ENCODE peak calls at places on chromosomes 3 and 15, in five cellular contexts. K, T, Q, S and A are unnamed samples.

GRCh38 chr3:120177907-120178306 is 83.7 kb upstream of the GSK3B start:
- DNase-seq in K (peak), T (no peak), Q (peak), S (no peak), A (no peak)

GRCh38 chr3:145864336-145864735 is 296.6 kb downstream of the PLOD2 start:
- DNase-seq in K (no peak), T (no peak), Q (no peak), S (no peak), A (no peak)

GRCh38 chr15:64837502-64837901 is 4.2 kb upstream of the PLEKHO2 start:
- DNase-seq in K (no peak), T (no peak), Q (peak), S (no peak), A (no peak)

GRCh38 chr3:157094301-157094700 is 65.6 kb downstream of the CCNL1 start:
- DNase-seq in K (no peak), T (no peak), Q (no peak), S (no peak), A (no peak)

GRCh38 chr3:63576826-63577225 is 75.6 kb upstream of the SNTN start:
- DNase-seq in K (no peak), T (no peak), Q (no peak), S (no peak), A (no peak)

GRCh38 chr15:84992157-84992940 is 10.7 kb downstream of the PDE8A start:
- DNase-seq in K (peak), T (no peak), Q (no peak), S (no peak), A (no peak)

GRCh38 chr3:160150066-160150465 is 75.2 kb upstream of the C3orf80 start:
- DNase-seq in K (no peak), T (no peak), Q (no peak), S (no peak), A (no peak)

GRCh38 chr3:164683516-164683915 is 394.8 kb downstream of the SI start:
- DNase-seq in K (no peak), T (no peak), Q (no peak), S (no peak), A (no peak)

GRCh38 chr3:71582612-71583568 is 638 bp downstream of the FOXP1 start:
- DNase-seq in K (peak), T (peak), Q (peak), S (peak), A (no peak)

GRCh38 chr15:40266828-40267304 is 16.0 kb downstream of the ANKRD63 start:
- DNase-seq in K (peak), T (no peak), Q (no peak), S (no peak), A (peak)

GRCh38 chr3:28334552-28334951 is 14.0 kb upstream of the ZCWPW2 start:
- DNase-seq in K (no peak), T (no peak), Q (no peak), S (no peak), A (no peak)
- TF ChIP-seq CTCF in K (peak), T (no peak), Q (no peak), S (no peak), A (no peak)

GRCh38 chr3:125519678-125520562 is at the start of gene SNX4:
- DNase-seq in K (peak), T (peak), Q (peak), S (peak), A (peak)
- TF ChIP-seq CTCF in K (no peak), T (no peak), Q (no peak), S (no peak), A (no peak)

DNA sequence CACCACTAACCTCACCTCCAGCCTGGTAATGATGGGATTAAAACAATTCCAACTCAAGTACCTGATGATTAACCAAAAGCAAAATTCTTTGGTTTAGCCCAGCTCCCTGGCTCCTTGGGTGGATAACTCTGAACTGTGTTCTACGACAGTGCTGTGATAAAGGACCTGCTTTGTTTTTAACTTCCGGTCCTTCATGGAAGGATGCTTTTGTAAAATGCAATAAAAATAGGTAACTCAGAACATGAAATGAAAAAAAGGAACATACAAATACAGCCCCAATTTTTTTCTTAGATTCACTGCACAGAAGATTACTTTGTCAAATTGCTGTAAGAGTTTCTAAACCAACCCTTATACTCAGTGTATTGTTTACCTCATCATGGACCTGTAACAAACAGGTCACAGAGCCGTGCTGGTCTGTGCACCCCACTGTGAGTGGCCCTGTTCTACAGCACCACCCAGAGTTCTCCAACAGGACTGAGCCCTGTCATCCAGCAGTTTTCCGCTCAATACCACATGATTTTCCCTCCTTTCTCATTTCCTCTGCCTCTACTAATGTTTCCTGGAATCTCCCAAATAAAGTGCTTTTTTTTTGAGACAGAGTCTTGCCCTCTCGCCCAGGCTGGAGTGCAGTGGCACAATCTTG is 4.9 kb upstream of the PCYT1A start:
- DNase-seq in K (no peak), T (no peak), Q (peak), S (no peak), A (no peak)
- TF ChIP-seq CTCF in K (no peak), T (no peak), Q (peak), S (no peak), A (no peak)

GRCh38 chr3:65568497-65568896 is 470.2 kb downstream of the MAGI1 start:
- DNase-seq in K (no peak), T (no peak), Q (no peak), S (no peak), A (no peak)

GRCh38 chr3:65572175-65572777 is 466.4 kb downstream of the MAGI1 start:
- DNase-seq in K (no peak), T (no peak), Q (no peak), S (no peak), A (no peak)

GRCh38 chr3:65569129-65569528 is 469.6 kb downstream of the MAGI1 start:
- DNase-seq in K (no peak), T (no peak), Q (no peak), S (no peak), A (no peak)

GRCh38 chr3:65573548-65574116 is 465.1 kb downstream of the MAGI1 start:
- DNase-seq in K (no peak), T (no peak), Q (no peak), S (no peak), A (no peak)

GRCh38 chr3:65569845-65570405 is 468.8 kb downstream of the MAGI1 start:
- DNase-seq in K (no peak), T (no peak), Q (no peak), S (no peak), A (no peak)
- TF ChIP-seq CTCF in K (peak), T (peak), Q (no peak), S (peak), A (no peak)

GRCh38 chr15:83112959-83113299 is 5.5 kb downstream of the TM6SF1 start:
- DNase-seq in K (no peak), T (no peak), Q (no peak), S (no peak), A (no peak)
- TF ChIP-seq CTCF in K (no peak), T (no peak), Q (no peak), S (no peak), A (no peak)

DNA sequence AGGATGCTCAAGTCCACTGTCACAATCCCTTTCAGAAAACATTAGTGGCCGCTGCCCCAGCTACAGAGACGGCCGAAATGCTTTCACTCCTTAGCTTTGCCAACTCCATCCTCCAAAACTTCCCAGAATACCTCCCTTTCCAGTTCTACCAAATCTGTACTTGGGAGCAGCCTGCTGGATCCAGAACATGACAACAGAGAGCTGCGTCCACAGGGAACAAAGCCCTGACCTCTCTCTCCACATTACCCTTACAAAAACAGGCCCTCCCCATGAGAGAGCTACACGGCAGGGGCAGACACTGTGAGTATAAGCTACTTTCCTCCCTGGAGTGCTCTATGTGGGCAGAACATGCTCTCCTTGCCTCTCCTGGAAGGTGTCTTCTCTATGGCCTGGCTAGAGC is 6.3 kb downstream of the RBM15B start:
- DNase-seq in K (no peak), T (no peak), Q (no peak), S (no peak), A (no peak)
- TF ChIP-seq CTCF in K (no peak), T (no peak), Q (no peak), S (no peak), A (no peak)

GRCh38 chr15:61621146-61621545 is 392.0 kb upstream of the RORA start:
- DNase-seq in K (peak), T (no peak), Q (peak), S (peak), A (no peak)
- TF ChIP-seq CTCF in K (peak), T (peak), Q (peak), S (peak), A (no peak)

DNA sequence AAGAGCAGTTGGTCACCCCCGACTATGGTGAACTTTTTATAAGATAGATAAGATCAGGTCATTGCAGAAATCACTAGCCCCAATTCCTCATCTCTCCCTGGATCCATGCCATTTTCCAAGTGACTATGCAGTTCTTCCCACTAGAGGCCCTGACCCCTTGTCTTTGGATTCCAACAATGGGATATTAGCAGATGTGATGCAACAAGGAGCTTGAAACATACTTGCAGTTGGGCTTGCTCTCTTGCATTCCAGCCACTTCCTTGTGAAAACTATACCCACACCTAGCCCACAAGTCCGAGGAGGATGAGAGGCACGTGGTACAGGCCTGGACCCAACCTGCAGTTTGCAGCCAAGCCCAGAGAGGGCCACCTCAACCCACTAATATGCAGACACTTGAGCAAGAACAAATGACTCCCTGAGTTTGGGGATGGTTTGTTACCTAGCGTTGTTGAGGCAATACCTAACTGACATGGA is 60.6 kb downstream of the SUCLG2 start:
- DNase-seq in K (peak), T (no peak), Q (peak), S (no peak), A (no peak)
- TF ChIP-seq CTCF in K (no peak), T (no peak), Q (peak), S (no peak), A (no peak)

GRCh38 chr15:87757084-87757483 is 499.5 kb downstream of the NTRK3 start:
- DNase-seq in K (no peak), T (no peak), Q (no peak), S (no peak), A (no peak)

GRCh38 chr15:87758739-87759457 is 497.6 kb downstream of the NTRK3 start:
- DNase-seq in K (no peak), T (no peak), Q (no peak), S (no peak), A (no peak)

GRCh38 chr15:87764461-87765236 is 491.9 kb downstream of the NTRK3 start:
- DNase-seq in K (peak), T (no peak), Q (no peak), S (no peak), A (no peak)

GRCh38 chr15:87760915-87761314 is 495.6 kb downstream of the NTRK3 start:
- DNase-seq in K (no peak), T (no peak), Q (no peak), S (no peak), A (no peak)

DNA sequence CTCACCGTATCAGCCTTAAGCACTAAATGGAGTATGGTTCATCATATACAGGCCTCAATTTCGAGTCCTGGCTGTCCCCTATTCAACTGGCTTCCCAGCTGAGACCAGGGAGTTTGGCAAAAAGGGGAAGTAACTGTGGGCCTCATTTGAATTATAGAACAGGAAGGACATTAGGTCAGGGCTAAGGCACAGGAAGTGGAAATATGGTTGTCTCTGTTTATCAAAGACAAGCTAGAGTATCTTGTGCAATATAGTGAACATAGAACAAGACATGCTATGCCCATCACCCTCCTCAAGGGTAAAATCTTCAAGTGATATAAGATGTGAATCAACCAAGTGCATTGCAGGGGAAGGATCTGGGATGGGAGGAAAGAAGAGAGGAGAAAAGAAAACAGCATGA is 494.4 kb downstream of the NTRK3 start:
- DNase-seq in K (no peak), T (no peak), Q (no peak), S (no peak), A (no peak)
- TF ChIP-seq CTCF in K (no peak), T (no peak), Q (no peak), S (no peak), A (no peak)